ENCODE peak calls at places on chromosome 22, in five cellular contexts. One of them, this sample, is unnamed.
A peak's percentile ranks its signal among the peaks of the same experiment; 100 is the strongest.

GRCh38 chr22:45273452-45274075 is 11.2 kb upstream of the UPK3A start:
- DNase-seq in fibroblast of the aortic adventitia: no peak
- DNase-seq in upper lobe of right lung: no peak
- DNase-seq in nephron progenitor cell: no peak
- DNase-seq in GM12865: no peak
- DNase-seq in this sample: no peak

GRCh38 chr22:36149464-36149863 is 11.1 kb downstream of the APOL3 start:
- DNase-seq in fibroblast of the aortic adventitia: peak; percentile 70
- DNase-seq in upper lobe of right lung: no peak
- DNase-seq in nephron progenitor cell: no peak
- DNase-seq in GM12865: no peak
- DNase-seq in this sample: no peak

GRCh38 chr22:17964153-17964552 is 60.2 kb downstream of the MICAL3 start:
- DNase-seq in fibroblast of the aortic adventitia: no peak
- DNase-seq in upper lobe of right lung: no peak
- DNase-seq in nephron progenitor cell: no peak
- DNase-seq in GM12865: no peak
- DNase-seq in this sample: no peak

GRCh38 chr22:27881404-27881803 is 37.7 kb downstream of the PITPNB start:
- DNase-seq in fibroblast of the aortic adventitia: peak; percentile 55
- DNase-seq in upper lobe of right lung: no peak
- DNase-seq in nephron progenitor cell: no peak
- DNase-seq in GM12865: no peak
- DNase-seq in this sample: no peak

GRCh38 chr22:45227645-45228400 is 12.9 kb downstream of the KIAA0930 start:
- DNase-seq in fibroblast of the aortic adventitia: no peak
- DNase-seq in upper lobe of right lung: no peak
- DNase-seq in nephron progenitor cell: no peak
- DNase-seq in GM12865: no peak
- DNase-seq in this sample: no peak

GRCh38 chr22:39144101-39144815 is 8.2 kb downstream of the CBX7 start:
- DNase-seq in fibroblast of the aortic adventitia: peak; percentile 43
- DNase-seq in upper lobe of right lung: no peak
- DNase-seq in nephron progenitor cell: no peak
- DNase-seq in GM12865: peak; percentile 82
- DNase-seq in this sample: peak; percentile 82

GRCh38 chr22:43824724-43825485 is 12.8 kb upstream of the EFCAB6 start:
- DNase-seq in fibroblast of the aortic adventitia: no peak
- DNase-seq in upper lobe of right lung: peak; percentile 51
- DNase-seq in nephron progenitor cell: no peak
- DNase-seq in GM12865: no peak
- DNase-seq in this sample: no peak

GRCh38 chr22:42994917-42995562 is 19.9 kb downstream of the PACSIN2 start:
- DNase-seq in fibroblast of the aortic adventitia: peak; percentile 96
- DNase-seq in upper lobe of right lung: no peak
- DNase-seq in nephron progenitor cell: no peak
- DNase-seq in GM12865: peak; percentile 63
- DNase-seq in this sample: peak; percentile 33

GRCh38 chr22:38843716-38844660 is at the start of gene NPTXR:
- DNase-seq in fibroblast of the aortic adventitia: no peak
- DNase-seq in upper lobe of right lung: no peak
- DNase-seq in nephron progenitor cell: peak; percentile 68
- DNase-seq in GM12865: no peak
- DNase-seq in this sample: peak; percentile 47

GRCh38 chr22:27724181-27724580 is 77.4 kb downstream of the MN1 start:
- DNase-seq in fibroblast of the aortic adventitia: no peak
- DNase-seq in upper lobe of right lung: no peak
- DNase-seq in nephron progenitor cell: no peak
- DNase-seq in GM12865: no peak
- DNase-seq in this sample: no peak

GRCh38 chr22:22896601-22897000 is 9.0 kb downstream of the IGLL5 start:
- DNase-seq in fibroblast of the aortic adventitia: no peak
- DNase-seq in upper lobe of right lung: no peak
- DNase-seq in nephron progenitor cell: no peak
- DNase-seq in GM12865: no peak
- DNase-seq in this sample: no peak

GRCh38 chr22:27461470-27461869 is 340.1 kb downstream of the MN1 start:
- DNase-seq in fibroblast of the aortic adventitia: peak; percentile 85
- DNase-seq in upper lobe of right lung: no peak
- DNase-seq in nephron progenitor cell: peak; percentile 32
- DNase-seq in GM12865: no peak
- DNase-seq in this sample: no peak

GRCh38 chr22:43955883-43956286 is 643 bp downstream of the SAMM50 start:
- DNase-seq in fibroblast of the aortic adventitia: peak; percentile 51
- DNase-seq in upper lobe of right lung: no peak
- DNase-seq in nephron progenitor cell: no peak
- DNase-seq in GM12865: peak; percentile 42
- DNase-seq in this sample: peak; percentile 21

GRCh38 chr22:35021166-35021565 is 44.8 kb upstream of the ISX start:
- DNase-seq in fibroblast of the aortic adventitia: no peak
- DNase-seq in upper lobe of right lung: no peak
- DNase-seq in nephron progenitor cell: no peak
- DNase-seq in GM12865: no peak
- DNase-seq in this sample: no peak

GRCh38 chr22:22019659-22020424 is 37.3 kb upstream of the TOP3B start:
- DNase-seq in fibroblast of the aortic adventitia: no peak
- DNase-seq in upper lobe of right lung: no peak
- DNase-seq in nephron progenitor cell: no peak
- DNase-seq in GM12865: no peak
- DNase-seq in this sample: no peak

GRCh38 chr22:44862281-44862680 is 109.9 kb downstream of the ARHGAP8 start:
- DNase-seq in fibroblast of the aortic adventitia: no peak
- DNase-seq in upper lobe of right lung: no peak
- DNase-seq in nephron progenitor cell: no peak
- DNase-seq in GM12865: no peak
- DNase-seq in this sample: no peak

GRCh38 chr22:48244388-48245118 is 1482.1 kb downstream of the TBC1D22A start:
- DNase-seq in fibroblast of the aortic adventitia: no peak
- DNase-seq in upper lobe of right lung: peak; percentile 57
- DNase-seq in nephron progenitor cell: no peak
- DNase-seq in GM12865: no peak
- DNase-seq in this sample: no peak

GRCh38 chr22:23696326-23696851 is 5.6 kb downstream of the RGL4 start:
- DNase-seq in fibroblast of the aortic adventitia: no peak
- DNase-seq in upper lobe of right lung: peak; percentile 66
- DNase-seq in nephron progenitor cell: no peak
- DNase-seq in GM12865: peak; percentile 85
- DNase-seq in this sample: peak; percentile 83

DNA sequence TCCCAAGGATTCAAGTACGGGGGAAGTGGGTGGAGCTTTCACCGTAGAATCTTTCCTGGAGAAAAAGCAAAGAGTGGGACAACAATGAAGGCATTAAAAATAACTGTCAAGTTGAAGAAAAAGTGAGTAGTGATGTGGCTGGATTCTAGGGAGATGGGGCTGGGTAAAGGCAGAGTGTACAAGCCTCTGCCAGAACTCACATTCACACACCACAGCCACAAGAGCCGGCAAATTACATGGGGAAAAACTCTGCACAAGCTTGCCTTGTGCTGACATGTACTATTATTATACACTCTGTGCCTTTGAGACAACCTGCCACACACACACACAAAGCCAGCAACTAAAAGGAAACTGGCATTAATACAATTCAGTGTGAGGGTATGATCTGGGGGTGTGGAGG is 182.6 kb downstream of the LARGE1 start:
- DNase-seq in fibroblast of the aortic adventitia: no peak
- DNase-seq in upper lobe of right lung: no peak
- DNase-seq in nephron progenitor cell: no peak
- DNase-seq in GM12865: no peak
- DNase-seq in this sample: no peak
- TF ChIP-seq CTCF in fibroblast of the aortic adventitia: no peak
- TF ChIP-seq CTCF in upper lobe of right lung: no peak
- TF ChIP-seq CTCF in nephron progenitor cell: no peak
- TF ChIP-seq CTCF in GM12865: no peak
- TF ChIP-seq CTCF in this sample: no peak

DNA sequence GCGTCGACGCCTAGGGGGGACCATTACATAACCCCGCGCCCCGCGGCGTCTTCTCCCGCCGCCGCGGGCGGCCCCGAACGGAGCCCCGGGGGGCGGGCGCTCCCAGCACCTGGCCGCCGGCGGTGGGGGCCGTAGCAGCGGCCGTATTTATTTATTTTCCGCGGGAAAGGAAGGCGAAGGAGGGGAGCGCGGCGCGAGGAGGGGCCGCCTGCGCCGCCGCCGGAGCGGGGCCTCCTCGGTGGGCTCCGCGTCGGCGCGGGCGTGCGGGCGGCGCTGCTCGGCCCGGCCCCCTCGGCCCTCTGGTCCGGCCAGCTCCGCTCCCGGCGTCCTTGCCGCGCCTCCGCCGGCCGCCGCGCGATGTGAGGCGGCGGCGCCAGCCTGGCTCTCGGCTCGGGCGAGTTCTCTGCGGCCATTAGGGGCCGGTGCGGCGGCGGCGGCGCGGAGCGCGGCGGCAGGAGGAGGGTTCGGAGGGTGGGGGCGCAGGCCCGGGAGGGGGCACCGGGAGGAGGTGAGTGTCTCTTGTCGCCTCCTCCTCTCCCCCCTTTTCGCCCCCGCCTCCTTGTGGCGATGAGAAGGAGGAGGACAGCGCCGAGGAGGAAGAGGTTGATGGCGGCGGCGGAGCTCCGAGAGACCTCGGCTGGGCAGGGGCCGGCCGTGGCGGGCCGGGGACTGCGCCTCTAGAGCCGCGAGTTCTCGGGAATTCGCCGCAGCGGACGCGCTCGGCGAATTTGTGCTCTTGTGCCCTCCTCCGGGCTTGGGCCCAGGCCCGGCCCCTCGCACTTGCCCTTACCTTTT is at the start of gene EP300:
- DNase-seq in fibroblast of the aortic adventitia: peak; percentile 59
- DNase-seq in upper lobe of right lung: peak; percentile 94
- DNase-seq in nephron progenitor cell: peak; percentile 72
- DNase-seq in GM12865: peak; percentile 93
- DNase-seq in this sample: peak; percentile 91
- TF ChIP-seq CTCF in fibroblast of the aortic adventitia: peak; percentile 27
- TF ChIP-seq CTCF in upper lobe of right lung: peak; percentile 36
- TF ChIP-seq CTCF in nephron progenitor cell: no peak
- TF ChIP-seq CTCF in GM12865: peak; percentile 23
- TF ChIP-seq CTCF in this sample: no peak

GRCh38 chr22:31841029-31841827 is 87.4 kb downstream of the DEPDC5 start:
- DNase-seq in fibroblast of the aortic adventitia: no peak
- DNase-seq in upper lobe of right lung: no peak
- DNase-seq in nephron progenitor cell: no peak
- DNase-seq in GM12865: peak; percentile 47
- DNase-seq in this sample: no peak

GRCh38 chr22:31844941-31845340 is 91.1 kb downstream of the DEPDC5 start:
- DNase-seq in fibroblast of the aortic adventitia: no peak
- DNase-seq in upper lobe of right lung: no peak
- DNase-seq in nephron progenitor cell: no peak
- DNase-seq in GM12865: no peak
- DNase-seq in this sample: no peak

GRCh38 chr22:31850135-31850534 is 94.2 kb upstream of the YWHAH start:
- DNase-seq in fibroblast of the aortic adventitia: no peak
- DNase-seq in upper lobe of right lung: no peak
- DNase-seq in nephron progenitor cell: no peak
- DNase-seq in GM12865: no peak
- DNase-seq in this sample: no peak

GRCh38 chr22:31843526-31843925 is 89.7 kb downstream of the DEPDC5 start:
- DNase-seq in fibroblast of the aortic adventitia: no peak
- DNase-seq in upper lobe of right lung: no peak
- DNase-seq in nephron progenitor cell: no peak
- DNase-seq in GM12865: no peak
- DNase-seq in this sample: no peak

GRCh38 chr22:31846161-31847115 is 92.6 kb downstream of the DEPDC5 start:
- DNase-seq in fibroblast of the aortic adventitia: peak; percentile 57
- DNase-seq in upper lobe of right lung: no peak
- DNase-seq in nephron progenitor cell: no peak
- DNase-seq in GM12865: peak; percentile 29
- DNase-seq in this sample: peak; percentile 34
- TF ChIP-seq CTCF in fibroblast of the aortic adventitia: peak; percentile 29
- TF ChIP-seq CTCF in upper lobe of right lung: peak; percentile 21
- TF ChIP-seq CTCF in nephron progenitor cell: no peak
- TF ChIP-seq CTCF in GM12865: peak; percentile 38
- TF ChIP-seq CTCF in this sample: no peak

DNA sequence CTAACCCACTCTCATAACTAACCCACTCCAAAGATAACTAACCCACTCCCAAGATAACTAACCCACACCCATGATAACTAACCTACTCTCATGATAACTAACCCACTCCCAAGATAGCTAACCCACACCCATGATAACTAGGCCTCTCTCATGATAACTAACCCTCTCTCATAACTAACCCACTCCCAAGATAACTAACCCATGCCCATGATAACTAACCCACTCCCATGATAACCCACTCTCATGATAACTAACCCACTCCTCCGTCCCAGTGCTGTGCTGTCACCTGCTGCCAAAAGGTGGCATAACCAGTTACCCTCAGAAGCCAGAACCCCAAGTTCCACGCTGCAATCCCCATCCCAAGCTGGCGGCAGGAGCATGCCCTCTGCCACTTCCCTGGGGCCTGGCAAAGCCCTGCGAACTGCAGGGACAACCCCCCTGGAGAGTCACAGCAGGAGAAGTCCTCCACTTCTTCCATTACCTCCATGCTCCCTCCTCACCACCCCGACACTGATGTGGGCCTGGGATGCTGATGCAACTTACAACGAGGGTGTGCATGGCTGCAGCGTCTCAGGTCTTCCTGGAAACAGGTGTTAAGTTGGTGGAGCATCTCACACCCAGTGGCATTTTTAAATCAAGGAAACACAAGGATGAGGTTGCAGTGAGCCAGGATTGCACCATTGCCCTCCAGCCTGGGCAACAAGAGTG is 30.8 kb upstream of the CELSR1 start:
- DNase-seq in fibroblast of the aortic adventitia: no peak
- DNase-seq in upper lobe of right lung: no peak
- DNase-seq in nephron progenitor cell: no peak
- DNase-seq in GM12865: no peak
- DNase-seq in this sample: no peak
- TF ChIP-seq CTCF in fibroblast of the aortic adventitia: no peak
- TF ChIP-seq CTCF in upper lobe of right lung: no peak
- TF ChIP-seq CTCF in nephron progenitor cell: no peak
- TF ChIP-seq CTCF in GM12865: no peak
- TF ChIP-seq CTCF in this sample: no peak

DNA sequence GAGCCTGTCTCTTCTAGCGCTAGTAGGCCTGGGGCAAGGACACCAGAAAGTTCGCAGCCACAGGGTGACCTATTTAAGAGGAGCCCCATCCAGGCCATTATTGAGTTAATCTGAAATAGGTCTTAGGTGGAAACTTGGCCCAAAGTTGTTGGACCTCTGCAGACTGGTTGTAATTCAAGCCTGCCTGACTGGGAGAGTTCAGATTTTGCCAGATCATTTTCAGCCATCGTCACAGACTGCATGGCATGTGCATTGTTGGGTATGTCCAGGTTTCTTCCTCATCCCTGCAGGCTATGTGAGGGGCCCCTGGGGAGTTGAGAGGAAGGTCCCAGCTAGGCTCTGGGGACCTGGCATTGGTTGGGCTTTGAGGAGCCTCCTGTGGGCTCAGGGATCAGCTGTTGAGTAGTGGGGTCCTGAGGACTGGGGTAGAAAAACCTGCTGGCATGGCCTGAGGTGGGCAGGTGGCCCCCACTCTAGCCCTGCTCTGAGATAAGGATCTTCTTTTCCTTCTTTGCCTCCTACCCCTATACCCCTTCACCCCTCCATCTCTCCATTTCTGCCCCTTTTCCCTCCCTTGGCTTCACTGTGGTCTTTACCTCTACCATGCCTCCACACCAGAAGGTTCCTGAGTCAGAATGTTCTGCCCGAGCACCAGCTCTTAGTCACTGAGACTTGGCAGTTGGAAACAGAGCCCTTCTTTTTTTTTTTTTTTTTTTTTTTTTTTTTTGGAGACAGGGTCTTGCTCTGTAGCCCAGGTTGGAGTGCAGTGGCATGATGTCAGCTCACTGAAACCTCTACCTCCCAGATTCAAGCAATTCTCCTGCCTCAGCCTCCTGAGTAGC is 112.7 kb downstream of the MORC2 start:
- DNase-seq in fibroblast of the aortic adventitia: no peak
- DNase-seq in upper lobe of right lung: peak; percentile 28
- DNase-seq in nephron progenitor cell: no peak
- DNase-seq in GM12865: no peak
- DNase-seq in this sample: peak; percentile 2
- TF ChIP-seq CTCF in fibroblast of the aortic adventitia: no peak
- TF ChIP-seq CTCF in upper lobe of right lung: no peak
- TF ChIP-seq CTCF in nephron progenitor cell: no peak
- TF ChIP-seq CTCF in GM12865: no peak
- TF ChIP-seq CTCF in this sample: no peak

This sample was measured in GM20000.